ENCODE peak calls at places on chromosome 15, in four cellular contexts. One of them, this sample, is unnamed.

GRCh38 chr15:98787936-98788757 is 139.8 kb downstream of the IGF1R start:
- DNase-seq in WTC11: no peak
- DNase-seq in HepG2: peak
- DNase-seq in K562: no peak
- DNase-seq in this sample: no peak

GRCh38 chr15:85475317-85475701 is 94.9 kb downstream of the AKAP13 start:
- DNase-seq in WTC11: no peak
- DNase-seq in HepG2: no peak
- DNase-seq in K562: no peak
- DNase-seq in this sample: no peak

GRCh38 chr15:73258271-73259108 is 110.3 kb downstream of the HCN4 start:
- DNase-seq in WTC11: no peak
- DNase-seq in HepG2: no peak
- DNase-seq in K562: no peak
- DNase-seq in this sample: no peak

GRCh38 chr15:63332367-63333078 is 49.1 kb downstream of the CA12 start:
- DNase-seq in WTC11: no peak
- DNase-seq in HepG2: no peak
- DNase-seq in K562: no peak
- DNase-seq in this sample: no peak

GRCh38 chr15:90868261-90868689 is at the start of gene FURIN:
- DNase-seq in WTC11: no peak
- DNase-seq in HepG2: no peak
- DNase-seq in K562: peak
- DNase-seq in this sample: no peak

GRCh38 chr15:42118650-42119531 is 24.5 kb upstream of the PLA2G4D start:
- DNase-seq in WTC11: no peak
- DNase-seq in HepG2: no peak
- DNase-seq in K562: no peak
- DNase-seq in this sample: no peak

GRCh38 chr15:31501074-31501473 is 174.4 kb downstream of the KLF13 start:
- DNase-seq in WTC11: no peak
- DNase-seq in HepG2: no peak
- DNase-seq in K562: no peak
- DNase-seq in this sample: no peak

GRCh38 chr15:51202783-51203182 is 108.1 kb upstream of the TNFAIP8L3 start:
- DNase-seq in WTC11: no peak
- DNase-seq in HepG2: no peak
- DNase-seq in K562: no peak
- DNase-seq in this sample: no peak

GRCh38 chr15:72790302-72790955 is 6.9 kb upstream of the ADPGK start:
- DNase-seq in WTC11: no peak
- DNase-seq in HepG2: no peak
- DNase-seq in K562: no peak
- DNase-seq in this sample: no peak

GRCh38 chr15:99414755-99415731 is 150.7 kb upstream of the MEF2A start:
- DNase-seq in WTC11: no peak
- DNase-seq in HepG2: no peak
- DNase-seq in K562: no peak
- DNase-seq in this sample: no peak

GRCh38 chr15:93327364-93327763 is 238.4 kb upstream of the RGMA start:
- DNase-seq in WTC11: no peak
- DNase-seq in HepG2: no peak
- DNase-seq in K562: no peak
- DNase-seq in this sample: no peak

GRCh38 chr15:91478717-91479191 is 374.8 kb upstream of the SLCO3A1 start:
- DNase-seq in WTC11: no peak
- DNase-seq in HepG2: no peak
- DNase-seq in K562: peak
- DNase-seq in this sample: no peak

GRCh38 chr15:50791537-50791885 is 26.0 kb upstream of the SPPL2A start:
- DNase-seq in WTC11: no peak
- DNase-seq in HepG2: no peak
- DNase-seq in K562: no peak
- DNase-seq in this sample: no peak

GRCh38 chr15:53378096-53378620 is 381.3 kb downstream of the WDR72 start:
- DNase-seq in WTC11: no peak
- DNase-seq in HepG2: no peak
- DNase-seq in K562: no peak
- DNase-seq in this sample: no peak

GRCh38 chr15:100464895-100465294 is 63.9 kb downstream of the CERS3 start:
- DNase-seq in WTC11: no peak
- DNase-seq in HepG2: no peak
- DNase-seq in K562: no peak
- DNase-seq in this sample: no peak

GRCh38 chr15:43854801-43855200 is 28.0 kb downstream of the WDR76 start:
- DNase-seq in WTC11: no peak
- DNase-seq in HepG2: no peak
- DNase-seq in K562: no peak
- DNase-seq in this sample: no peak

GRCh38 chr15:69462030-69462492 is 9.4 kb downstream of the RPLP1 start:
- DNase-seq in WTC11: no peak
- DNase-seq in HepG2: no peak
- DNase-seq in K562: no peak
- DNase-seq in this sample: no peak

GRCh38 chr15:49881433-49881832 is 237.6 kb downstream of the ATP8B4 start:
- DNase-seq in WTC11: no peak
- DNase-seq in HepG2: no peak
- DNase-seq in K562: no peak
- DNase-seq in this sample: no peak

GRCh38 chr15:91222052-91222451 is 122.0 kb downstream of the SV2B start:
- DNase-seq in WTC11: no peak
- DNase-seq in HepG2: no peak
- DNase-seq in K562: no peak
- DNase-seq in this sample: no peak

GRCh38 chr15:96181873-96182301 is 148.6 kb upstream of the NR2F2 start:
- DNase-seq in WTC11: no peak
- DNase-seq in HepG2: no peak
- DNase-seq in K562: no peak
- DNase-seq in this sample: no peak

GRCh38 chr15:90611157-90611556 is 81.4 kb downstream of the CRTC3 start:
- DNase-seq in WTC11: no peak
- DNase-seq in HepG2: no peak
- DNase-seq in K562: no peak
- DNase-seq in this sample: no peak

GRCh38 chr15:43958894-43959330 is 132.1 kb downstream of the WDR76 start:
- DNase-seq in WTC11: no peak
- DNase-seq in HepG2: no peak
- DNase-seq in K562: no peak
- DNase-seq in this sample: no peak

GRCh38 chr15:65595960-65596359 is 15.0 kb downstream of the INTS14 start:
- DNase-seq in WTC11: peak
- DNase-seq in HepG2: peak
- DNase-seq in K562: peak
- DNase-seq in this sample: no peak

GRCh38 chr15:31372635-31373091 is 46.0 kb downstream of the KLF13 start:
- DNase-seq in WTC11: peak
- DNase-seq in HepG2: no peak
- DNase-seq in K562: no peak
- DNase-seq in this sample: no peak

GRCh38 chr15:86164222-86164898 is 84.7 kb downstream of the AGBL1 start:
- DNase-seq in WTC11: no peak
- DNase-seq in HepG2: no peak
- DNase-seq in K562: no peak
- DNase-seq in this sample: no peak

GRCh38 chr15:45684533-45684932 is 49.7 kb downstream of the SQOR start:
- DNase-seq in WTC11: no peak
- DNase-seq in HepG2: no peak
- DNase-seq in K562: no peak
- DNase-seq in this sample: no peak

GRCh38 chr15:87269566-87269965 is 987.0 kb downstream of the NTRK3 start:
- DNase-seq in WTC11: no peak
- DNase-seq in HepG2: no peak
- DNase-seq in K562: no peak
- DNase-seq in this sample: no peak

GRCh38 chr15:101488300-101489164 is 975 bp downstream of the PCSK6 start:
- DNase-seq in WTC11: no peak
- DNase-seq in HepG2: peak
- DNase-seq in K562: peak
- DNase-seq in this sample: peak

GRCh38 chr15:55799287-55800212 is 56.6 kb upstream of the PRTG start:
- DNase-seq in WTC11: peak
- DNase-seq in HepG2: peak
- DNase-seq in K562: peak
- DNase-seq in this sample: peak

GRCh38 chr15:101000271-101000681 is 81.1 kb downstream of the LRRK1 start:
- DNase-seq in WTC11: no peak
- DNase-seq in HepG2: no peak
- DNase-seq in K562: no peak
- DNase-seq in this sample: no peak

GRCh38 chr15:74776851-74777768 is 4.8 kb upstream of the CSK start:
- DNase-seq in WTC11: peak
- DNase-seq in HepG2: no peak
- DNase-seq in K562: no peak
- DNase-seq in this sample: no peak

GRCh38 chr15:74950078-74951000 is 6.2 kb downstream of the RPP25 start:
- DNase-seq in WTC11: peak
- DNase-seq in HepG2: peak
- DNase-seq in K562: peak
- DNase-seq in this sample: peak

GRCh38 chr15:20357139-20358065 is 184.2 kb downstream of the GOLGA6L6 start:
- DNase-seq in WTC11: peak
- DNase-seq in HepG2: no peak
- DNase-seq in K562: no peak
- DNase-seq in this sample: no peak

GRCh38 chr15:96340611-96341464 is 10.3 kb downstream of the NR2F2 start:
- DNase-seq in WTC11: peak
- DNase-seq in HepG2: no peak
- DNase-seq in K562: no peak
- DNase-seq in this sample: no peak

GRCh38 chr15:60208708-60209107 is 189.1 kb downstream of the ANXA2 start:
- DNase-seq in WTC11: no peak
- DNase-seq in HepG2: no peak
- DNase-seq in K562: no peak
- DNase-seq in this sample: no peak

GRCh38 chr15:55993804-55994539 is 560 bp upstream of the NEDD4 start:
- DNase-seq in WTC11: peak
- DNase-seq in HepG2: peak
- DNase-seq in K562: no peak
- DNase-seq in this sample: peak

GRCh38 chr15:81506071-81506470 is 132.1 kb upstream of the TMC3 start:
- DNase-seq in WTC11: no peak
- DNase-seq in HepG2: no peak
- DNase-seq in K562: no peak
- DNase-seq in this sample: no peak

GRCh38 chr15:76904461-76905012 is 603 bp downstream of the SCAPER start:
- DNase-seq in WTC11: peak
- DNase-seq in HepG2: peak
- DNase-seq in K562: no peak
- DNase-seq in this sample: peak
- TF ChIP-seq SP1 in WTC11: no peak
- TF ChIP-seq SP1 in HepG2: no peak
- TF ChIP-seq SP1 in K562: no peak
- TF ChIP-seq SP1 in this sample: no peak

GRCh38 chr15:70505411-70505919 is 257.9 kb downstream of the UACA start:
- DNase-seq in WTC11: no peak
- DNase-seq in HepG2: peak
- DNase-seq in K562: no peak
- DNase-seq in this sample: no peak
- TF ChIP-seq ELF4 in WTC11: no peak
- TF ChIP-seq ELF4 in HepG2: no peak
- TF ChIP-seq ELF4 in K562: no peak
- TF ChIP-seq ELF4 in this sample: no peak

DNA sequence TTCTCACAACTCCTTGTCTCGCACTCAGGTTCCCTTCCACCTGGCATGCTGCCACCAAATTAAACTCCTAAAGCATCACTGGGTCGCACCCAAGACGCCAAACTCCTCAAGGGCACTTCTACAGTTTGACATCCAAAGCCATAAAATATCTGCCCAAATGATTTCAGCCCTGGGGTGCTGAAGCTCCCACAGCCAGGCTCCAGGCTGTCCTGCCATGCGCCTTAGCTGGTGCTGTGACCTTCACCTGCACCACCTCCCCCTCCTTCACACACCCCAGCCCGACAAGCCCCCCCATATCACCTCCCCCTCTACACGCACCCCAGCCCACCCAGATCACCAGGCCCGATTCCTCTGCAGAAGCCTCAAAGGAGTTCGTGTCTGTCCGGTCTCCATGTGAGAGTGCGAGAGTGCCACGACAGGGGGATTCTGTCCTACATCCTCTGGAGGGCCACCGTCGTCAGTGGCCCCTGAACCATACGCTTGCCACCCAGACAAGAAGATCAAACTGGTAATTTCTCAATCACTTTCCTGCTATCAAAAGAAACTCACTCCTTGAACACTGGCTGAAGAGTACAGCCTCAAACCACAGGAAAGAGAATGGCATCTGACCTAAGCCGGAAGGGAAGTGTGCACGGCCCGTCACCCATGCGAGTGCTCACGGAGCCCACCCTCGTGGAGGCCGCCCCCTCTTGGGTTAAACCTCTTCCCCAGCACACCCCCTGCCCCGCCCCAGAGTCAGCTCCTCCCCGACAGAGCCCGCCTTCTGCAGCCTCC is 138.1 kb downstream of the NSMCE3 start:
- DNase-seq in WTC11: no peak
- DNase-seq in HepG2: no peak
- DNase-seq in K562: no peak
- DNase-seq in this sample: no peak
- TF ChIP-seq SP1 in WTC11: no peak
- TF ChIP-seq SP1 in HepG2: no peak
- TF ChIP-seq SP1 in K562: no peak
- TF ChIP-seq SP1 in this sample: no peak

GRCh38 chr15:67501836-67502461 is 19.0 kb upstream of the C15orf61 start:
- DNase-seq in WTC11: no peak
- DNase-seq in HepG2: no peak
- DNase-seq in K562: no peak
- DNase-seq in this sample: no peak
- TF ChIP-seq ELF4 in WTC11: no peak
- TF ChIP-seq ELF4 in HepG2: no peak
- TF ChIP-seq ELF4 in K562: no peak
- TF ChIP-seq ELF4 in this sample: no peak

DNA sequence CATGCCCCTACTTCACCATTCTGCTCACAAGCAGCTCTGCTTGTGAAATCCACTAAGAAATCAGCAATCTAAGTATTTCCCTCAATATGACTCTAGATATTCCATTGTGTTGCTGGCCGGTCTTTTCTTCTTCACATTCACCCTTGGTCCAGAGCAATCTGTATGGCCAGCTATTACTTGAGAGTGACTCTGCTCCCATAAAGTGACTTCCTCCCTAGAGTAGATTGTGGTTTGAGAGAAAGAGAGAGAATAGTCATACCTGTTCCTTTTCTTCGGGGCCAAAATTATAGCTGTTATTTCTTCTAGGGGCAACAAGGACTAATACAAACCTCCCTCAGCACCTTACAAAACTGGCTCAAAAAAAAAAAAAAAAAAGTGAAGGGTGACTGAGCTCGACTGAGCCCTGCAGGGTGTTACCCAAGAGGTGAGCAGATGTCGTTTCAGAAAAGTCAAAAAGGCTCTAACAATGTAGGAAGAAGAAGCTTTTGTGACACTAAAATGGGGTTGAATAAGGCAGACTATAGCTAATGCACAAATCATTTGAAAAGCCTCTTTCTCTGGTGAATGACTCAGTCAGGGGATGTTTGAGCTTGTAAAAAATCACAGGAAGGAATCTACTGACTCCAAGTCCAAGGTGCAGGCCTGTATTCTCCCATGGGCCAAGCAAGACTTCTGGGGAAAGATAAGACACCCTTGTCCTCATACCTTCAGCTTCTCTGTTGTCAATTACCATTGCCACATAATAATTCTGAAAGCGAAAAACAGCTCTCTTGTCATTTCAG is 161.0 kb upstream of the SLC24A5 start:
- DNase-seq in WTC11: no peak
- DNase-seq in HepG2: no peak
- DNase-seq in K562: no peak
- DNase-seq in this sample: no peak
- TF ChIP-seq SP1 in WTC11: no peak
- TF ChIP-seq SP1 in HepG2: no peak
- TF ChIP-seq SP1 in K562: no peak
- TF ChIP-seq SP1 in this sample: no peak